ENCODE peak calls at places on chromosomes 7 and 10, in four cellular contexts. C is mucosa of descending colon, A is sigmoid colon, X is PC-3. K is an unnamed sample.

GRCh38 chr10:72719941-72720592 is 28.1 kb downstream of the MCU start:
- DNase-seq in C (no peak), A (no peak), X (peak), K (no peak)

GRCh38 chr10:110010076-110011069 is 2.6 kb downstream of the ADD3 start:
- DNase-seq in C (no peak), A (no peak), X (no peak), K (no peak)

GRCh38 chr10:128178319-128178937 is 52.2 kb upstream of the MKI67 start:
- DNase-seq in C (peak), A (no peak), X (peak), K (peak)

GRCh38 chr10:132120200-132120599 is 54.5 kb downstream of the JAKMIP3 start:
- DNase-seq in C (no peak), A (no peak), X (no peak), K (no peak)

GRCh38 chr10:61399386-61399785 is 53.8 kb downstream of the TMEM26 start:
- DNase-seq in C (no peak), A (no peak), X (peak), K (no peak)

GRCh38 chr10:13536674-13537366 is 8.0 kb upstream of the BEND7 start:
- DNase-seq in C (peak), A (no peak), X (peak), K (peak)

GRCh38 chr10:76311752-76312699 is 880.6 kb downstream of the LRMDA start:
- DNase-seq in C (no peak), A (no peak), X (peak), K (no peak)

GRCh38 chr7:98281757-98282652 is 519 bp downstream of the BRI3 start:
- DNase-seq in C (peak), A (peak), X (no peak), K (no peak)

GRCh38 chr7:99848420-99849216 is 20.8 kb downstream of the CYP3A43 start:
- DNase-seq in C (no peak), A (no peak), X (no peak), K (no peak)

GRCh38 chr10:2933924-2934323 is 133.4 kb upstream of the PFKP start:
- DNase-seq in C (no peak), A (no peak), X (no peak), K (no peak)

GRCh38 chr7:42689626-42690025 is 222.2 kb downstream of the C7orf25 start:
- DNase-seq in C (no peak), A (no peak), X (peak), K (no peak)

GRCh38 chr10:61835069-61835908 is 66.2 kb upstream of the ARID5B start:
- DNase-seq in C (no peak), A (no peak), X (peak), K (no peak)

GRCh38 chr7:151795168-151795754 is 81.7 kb downstream of the PRKAG2 start:
- DNase-seq in C (peak), A (peak), X (peak), K (peak)

GRCh38 chr10:84355106-84355505 is 26.7 kb downstream of the CCSER2 start:
- DNase-seq in C (no peak), A (no peak), X (no peak), K (no peak)

GRCh38 chr7:134562136-134562535 is 13.2 kb downstream of the AKR1B15 start:
- DNase-seq in C (no peak), A (no peak), X (peak), K (no peak)

DNA sequence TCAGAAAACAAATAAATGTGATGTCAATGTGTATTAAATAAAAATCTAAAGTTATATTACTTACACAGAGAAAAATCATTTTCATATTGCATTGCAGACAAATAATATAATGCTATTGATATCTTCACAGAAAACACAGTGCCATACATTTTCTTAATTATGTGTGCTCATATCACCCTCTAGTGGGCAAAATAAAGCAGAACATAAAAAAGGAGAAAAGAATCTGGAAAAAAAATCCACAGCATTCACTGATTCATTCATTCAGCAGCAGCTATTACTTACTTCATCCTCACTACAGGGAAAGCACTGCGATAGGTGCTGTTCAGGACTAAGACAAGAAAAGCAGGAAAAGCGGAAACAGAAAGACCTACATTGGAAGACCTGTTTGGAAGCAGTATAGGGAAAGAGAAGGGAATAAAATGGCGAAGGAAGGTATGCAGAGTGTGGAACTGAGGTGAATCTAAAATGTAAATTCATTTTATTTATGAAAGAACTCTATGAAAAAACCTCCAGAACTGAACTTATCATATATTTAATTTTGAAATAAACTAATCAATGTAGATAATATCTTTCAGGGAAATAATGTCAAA is 73.2 kb downstream of the POT1 start:
- DNase-seq in C (no peak), A (no peak), X (peak), K (no peak)
- TF ChIP-seq CTCF in C (no peak), A (no peak), X (peak), K (peak)

DNA sequence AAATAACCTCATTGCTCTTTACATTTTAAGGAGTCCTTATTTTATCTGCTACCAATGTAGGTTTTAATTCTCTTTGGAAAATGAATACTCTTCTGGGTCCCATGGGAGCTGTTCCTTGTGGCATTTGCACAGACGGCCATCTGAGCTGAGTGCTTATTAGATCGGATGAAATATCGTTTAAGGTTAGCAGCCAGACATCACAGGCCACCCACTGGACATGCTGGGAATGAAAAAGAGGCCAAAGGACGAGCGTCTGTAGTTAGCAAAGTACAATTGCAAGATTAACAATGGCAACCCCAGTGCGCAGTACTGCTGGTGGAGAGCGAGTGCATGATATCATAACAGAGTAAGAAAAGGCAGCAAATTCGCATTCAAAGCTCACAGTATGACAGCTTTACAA is 28.4 kb upstream of the CREB5 start:
- DNase-seq in C (no peak), A (no peak), X (no peak), K (peak)
- TF ChIP-seq CTCF in C (no peak), A (no peak), X (peak), K (peak)

GRCh38 chr7:154431045-154431444 is 378.8 kb downstream of the DPP6 start:
- DNase-seq in C (no peak), A (no peak), X (no peak), K (no peak)
- TF ChIP-seq CTCF in C (no peak), A (no peak), X (no peak), K (no peak)

DNA sequence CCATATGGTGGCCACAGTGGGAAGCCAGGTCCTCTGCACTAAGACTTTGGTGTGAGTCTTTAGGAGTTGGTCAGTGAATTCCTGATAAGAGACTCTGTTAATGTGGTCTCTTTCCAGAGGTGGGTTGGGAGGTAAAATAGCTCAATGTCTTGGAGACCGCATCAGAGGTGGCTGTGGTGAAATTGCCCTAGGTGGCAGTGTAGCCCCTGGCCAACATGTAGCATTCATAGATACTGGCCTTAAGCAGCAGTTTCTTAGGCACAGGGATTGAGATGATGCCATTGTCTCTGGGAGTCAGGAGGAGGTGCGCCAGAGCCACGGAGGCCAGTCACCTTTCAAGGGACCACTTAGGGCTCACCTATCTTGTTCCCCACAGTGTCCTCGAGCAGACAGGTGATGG is 202.8 kb downstream of the CREB5 start:
- DNase-seq in C (no peak), A (no peak), X (peak), K (no peak)
- TF ChIP-seq CTCF in C (no peak), A (no peak), X (peak), K (no peak)

DNA sequence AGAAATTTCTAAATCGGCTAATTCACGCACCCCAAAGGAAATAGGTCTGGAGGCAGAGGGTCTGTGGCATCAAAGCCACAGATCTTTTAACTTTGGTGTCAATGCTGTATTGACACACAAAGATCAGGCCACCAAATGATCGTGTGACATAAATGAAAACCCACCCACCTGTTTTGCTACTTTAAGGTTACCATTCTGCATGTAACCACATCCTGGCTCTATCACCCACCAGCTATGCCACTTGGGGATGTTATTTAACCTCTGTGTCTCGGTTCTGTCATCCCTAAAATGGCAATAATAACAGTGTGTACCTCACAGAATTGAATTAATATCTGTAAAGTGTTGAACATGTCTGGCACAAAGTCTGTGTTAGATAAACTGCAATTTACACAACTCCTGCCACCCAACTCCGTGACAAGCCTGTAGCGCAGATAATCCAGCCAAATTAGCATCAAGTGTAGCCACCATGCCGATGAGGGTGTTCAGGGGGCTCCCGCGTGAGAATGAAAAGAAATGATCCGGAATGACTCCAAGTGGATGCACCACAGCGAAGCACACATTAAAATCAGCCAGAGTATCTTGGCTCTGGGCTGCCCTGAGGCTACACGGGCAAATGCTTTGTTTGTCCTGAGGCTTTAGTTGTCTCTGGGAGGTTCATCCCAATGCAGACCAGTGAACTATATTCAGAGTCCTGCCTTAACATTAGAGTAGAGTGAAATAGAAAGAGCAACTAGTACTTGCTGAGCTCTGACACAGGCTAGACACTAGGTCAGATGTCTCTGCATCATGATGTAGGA is 158.4 kb upstream of the NEBL start:
- DNase-seq in C (no peak), A (no peak), X (no peak), K (no peak)
- TF ChIP-seq CTCF in C (no peak), A (no peak), X (no peak), K (no peak)

DNA sequence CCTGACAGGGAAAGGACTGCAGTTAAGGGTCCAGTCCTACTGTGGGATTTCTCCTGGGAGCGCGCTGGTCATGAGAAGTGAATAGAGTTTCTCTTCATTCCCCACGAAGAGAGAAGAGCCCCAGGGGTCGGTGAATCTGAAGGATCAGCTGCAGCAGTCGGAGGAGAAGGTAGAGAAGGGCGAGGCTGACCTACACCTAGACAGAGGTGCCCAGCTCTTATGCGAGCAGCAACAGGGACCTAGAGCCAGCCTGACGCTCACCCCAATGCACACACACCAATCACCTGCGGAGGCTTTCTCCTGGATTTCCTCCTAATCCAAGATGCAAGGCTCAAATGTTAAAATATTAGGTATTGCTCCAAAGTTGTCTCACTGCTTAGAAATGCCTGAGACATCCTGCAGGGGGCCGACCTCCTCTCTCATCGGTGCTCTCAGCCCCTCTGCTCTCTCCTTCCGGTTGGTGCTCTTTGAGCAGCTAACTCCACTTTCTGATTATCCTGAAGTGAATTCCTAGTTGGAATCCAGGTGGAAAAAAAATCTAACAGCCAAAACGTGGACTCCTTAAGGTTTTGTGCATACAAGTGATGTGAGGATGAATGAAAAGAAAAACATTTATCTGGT is 176.4 kb downstream of the AHR start:
- DNase-seq in C (no peak), A (no peak), X (peak), K (peak)
- TF ChIP-seq CTCF in C (no peak), A (no peak), X (peak), K (peak)